ENCODE peak calls at places on chromosomes 13 and 19, in seven cellular contexts. U, R, W, A, B, H and O are unnamed samples.

GRCh38 chr13:24997367-24997967 is 98.5 kb upstream of the PABPC3 start:
- DNase-seq in U (no peak), R (no peak), W (peak; percentile 44), A (no peak), B (no peak), H (no peak), O (no peak)

GRCh38 chr19:1685046-1685445 is 32.6 kb upstream of the TCF3 start:
- DNase-seq in U (no peak), R (no peak), W (no peak), A (no peak), B (no peak), H (no peak), O (no peak)

GRCh38 chr19:16641695-16642094 is 13.7 kb upstream of the MED26 start:
- DNase-seq in U (no peak), R (no peak), W (no peak), A (no peak), B (no peak), H (no peak), O (no peak)

GRCh38 chr19:53333071-53333465 is 481 bp upstream of the ZNF845 start:
- DNase-seq in U (no peak), R (no peak), W (peak; percentile 50), A (peak; percentile 55), B (no peak), H (peak; percentile 44), O (peak; percentile 70)

GRCh38 chr13:38213307-38213706 is 136.3 kb upstream of the UFM1 start:
- DNase-seq in U (no peak), R (no peak), W (no peak), A (no peak), B (no peak), H (no peak), O (no peak)

GRCh38 chr13:25860862-25861261 is 191.0 kb downstream of the SHISA2 start:
- DNase-seq in U (no peak), R (no peak), W (no peak), A (no peak), B (no peak), H (no peak), O (no peak)

GRCh38 chr19:4206818-4207484 is 22.4 kb upstream of the EBI3 start:
- DNase-seq in U (no peak), R (no peak), W (peak; percentile 36), A (no peak), B (no peak), H (no peak), O (no peak)

GRCh38 chr19:45641274-45642105 is 2.3 kb upstream of the EML2 start:
- DNase-seq in U (peak; percentile 35), R (peak; percentile 23), W (peak; percentile 89), A (peak; percentile 69), B (peak; percentile 20), H (peak; percentile 88), O (peak; percentile 84)

GRCh38 chr19:52734340-52734892 is 428 bp downstream of the ZNF611 start:
- DNase-seq in U (no peak), R (no peak), W (no peak), A (no peak), B (no peak), H (peak; percentile 16), O (peak; percentile 49)

GRCh38 chr13:49279112-49279511 is 31.4 kb downstream of the CDADC1 start:
- DNase-seq in U (no peak), R (no peak), W (no peak), A (no peak), B (no peak), H (no peak), O (no peak)

GRCh38 chr19:2288743-2289713 is 7.1 kb upstream of the PEAK3 start:
- DNase-seq in U (no peak), R (no peak), W (peak; percentile 44), A (no peak), B (no peak), H (no peak), O (no peak)

GRCh38 chr19:8209111-8209964 is at the start of gene CERS4:
- DNase-seq in U (peak; percentile 71), R (peak; percentile 83), W (peak; percentile 96), A (no peak), B (peak; percentile 68), H (peak; percentile 79), O (peak; percentile 87)

GRCh38 chr13:31045621-31046081 is 113.2 kb downstream of the TEX26 start:
- DNase-seq in U (peak; percentile 69), R (no peak), W (peak; percentile 90), A (peak; percentile 53), B (peak; percentile 67), H (peak; percentile 57), O (no peak)

GRCh38 chr13:80083516-80084085 is 257.3 kb downstream of the SPRY2 start:
- DNase-seq in U (no peak), R (no peak), W (no peak), A (no peak), B (no peak), H (peak; percentile 32), O (no peak)

GRCh38 chr19:9936151-9937000 is at the start of gene OLFM2:
- DNase-seq in U (no peak), R (no peak), W (no peak), A (no peak), B (no peak), H (peak; percentile 48), O (peak; percentile 53)

GRCh38 chr19:43594710-43595604 is 977 bp downstream of the IRGQ start:
- DNase-seq in U (peak; percentile 47), R (peak; percentile 68), W (peak; percentile 80), A (no peak), B (peak; percentile 50), H (peak; percentile 43), O (peak; percentile 67)

GRCh38 chr13:81888855-81889254 is 1547.9 kb upstream of the SPRY2 start:
- DNase-seq in U (no peak), R (no peak), W (no peak), A (no peak), B (no peak), H (no peak), O (no peak)

GRCh38 chr13:112629161-112629560 is 41.2 kb upstream of the TUBGCP3 start:
- DNase-seq in U (no peak), R (no peak), W (no peak), A (no peak), B (no peak), H (no peak), O (no peak)

GRCh38 chr19:48812094-48812929 is 1.5 kb upstream of the BCAT2 start:
- DNase-seq in U (peak; percentile 38), R (no peak), W (peak; percentile 83), A (peak; percentile 92), B (no peak), H (peak; percentile 93), O (peak; percentile 93)